ENCODE peak calls at places on chromosomes 2 and 18, in four cellular contexts. M is HL-60, Q is testis, E is HCT116. F is an unnamed sample.

GRCh38 chr2:127293758-127294562 is at the start of gene ERCC3:
- DNase-seq in M (peak; percentile 78), Q (peak; percentile 91), E (peak; percentile 49), F (peak; percentile 93)

GRCh38 chr18:32138332-32138731 is 46.7 kb downstream of the RNF138 start:
- DNase-seq in M (no peak), Q (no peak), E (no peak), F (no peak)

GRCh38 chr18:59742325-59743111 is 45.3 kb upstream of the CCBE1 start:
- DNase-seq in M (no peak), Q (no peak), E (no peak), F (peak; percentile 97)

GRCh38 chr2:68837861-68838341 is 33.3 kb downstream of the BMP10 start:
- DNase-seq in M (no peak), Q (no peak), E (no peak), F (no peak)

GRCh38 chr2:197134206-197134605 is 176.4 kb downstream of the ANKRD44 start:
- DNase-seq in M (no peak), Q (no peak), E (no peak), F (no peak)

GRCh38 chr2:45008296-45009129 is 739 bp downstream of the SIX2 start:
- DNase-seq in M (peak; percentile 23), Q (no peak), E (no peak), F (peak; percentile 31)

GRCh38 chr18:68623342-68623741 is 91.6 kb downstream of the TMX3 start:
- DNase-seq in M (peak; percentile 49), Q (peak; percentile 65), E (peak; percentile 16), F (peak; percentile 68)

GRCh38 chr18:61554117-61554776 is 221.0 kb downstream of the CDH20 start:
- DNase-seq in M (no peak), Q (peak; percentile 81), E (no peak), F (peak; percentile 33)

GRCh38 chr18:59612461-59612860 is 84.8 kb downstream of the CCBE1 start:
- DNase-seq in M (no peak), Q (peak; percentile 35), E (no peak), F (no peak)

GRCh38 chr2:232843860-232844259 is 26.2 kb upstream of the SNORC start:
- DNase-seq in M (peak; percentile 2), Q (peak; percentile 72), E (no peak), F (no peak)

GRCh38 chr2:232842689-232843088 is 27.4 kb upstream of the SNORC start:
- DNase-seq in M (peak; percentile 43), Q (no peak), E (no peak), F (peak; percentile 51)

GRCh38 chr2:232836934-232837333 is 33.1 kb upstream of the SNORC start:
- DNase-seq in M (no peak), Q (no peak), E (no peak), F (no peak)

GRCh38 chr2:232838406-232838874 is 31.6 kb upstream of the SNORC start:
- DNase-seq in M (peak; percentile 81), Q (no peak), E (no peak), F (no peak)

GRCh38 chr2:232839680-232840079 is 30.4 kb upstream of the SNORC start:
- DNase-seq in M (peak; percentile 95), Q (no peak), E (no peak), F (peak; percentile 10)
- H3K27ac ChIP-seq in M (peak overlapping the region; percentile 74), Q (no peak overlapping the region), E (no peak overlapping the region), F (no peak overlapping the region)

GRCh38 chr18:52340466-52341378 is 725 bp downstream of the DCC start:
- DNase-seq in M (no peak), Q (no peak), E (no peak), F (no peak)
- H3K4me3 ChIP-seq in M (no peak overlapping the region), Q (peak overlapping the region; percentile 20), E (no peak overlapping the region), F (peak overlapping the region; percentile 30)

GRCh38 chr2:157876066-157876770 is at the start of gene ACVR1:
- DNase-seq in M (peak; percentile 65), Q (peak; percentile 98), E (peak; percentile 90), F (peak; percentile 97)
- TF ChIP-seq CTCF in M (no peak), Q (no peak), E (no peak), F (peak; percentile 20)

DNA sequence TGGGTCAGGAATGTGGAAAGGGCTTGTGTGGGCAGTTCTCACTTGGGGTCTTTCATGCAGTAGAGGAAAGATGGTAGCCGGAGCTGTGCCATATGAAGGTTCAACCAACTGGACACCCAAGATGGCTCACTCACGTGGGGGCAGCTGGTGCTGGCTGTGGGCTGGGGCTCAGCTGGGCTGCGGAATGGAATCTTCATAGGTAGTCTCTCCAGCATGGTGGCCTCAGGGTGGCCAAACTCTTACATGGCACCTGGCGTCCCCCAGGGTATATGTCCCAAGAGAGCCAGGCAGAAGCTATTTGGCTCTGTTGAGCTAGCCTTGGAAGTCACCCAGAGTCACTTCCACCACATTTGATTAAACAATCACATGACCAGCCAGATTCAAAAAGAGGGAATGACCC is 163.1 kb upstream of the KLHL29 start:
- DNase-seq in M (no peak), Q (no peak), E (no peak), F (no peak)
- H3K27ac ChIP-seq in M (no peak overlapping the region), Q (no peak overlapping the region), E (no peak overlapping the region), F (no peak overlapping the region)

GRCh38 chr2:230908595-230909191 is 16.3 kb downstream of the GPR55 start:
- DNase-seq in M (peak; percentile 51), Q (no peak), E (peak; percentile 70), F (peak; percentile 67)

GRCh38 chr2:230907361-230908093 is 17.5 kb downstream of the GPR55 start:
- DNase-seq in M (no peak), Q (no peak), E (no peak), F (no peak)

GRCh38 chr2:230906471-230907230 is 18.4 kb downstream of the GPR55 start:
- DNase-seq in M (no peak), Q (no peak), E (no peak), F (peak; percentile 28)

GRCh38 chr2:230909841-230910545 is 15.0 kb downstream of the GPR55 start:
- DNase-seq in M (no peak), Q (no peak), E (no peak), F (no peak)

GRCh38 chr2:230908094-230908594 is 16.9 kb downstream of the GPR55 start:
- DNase-seq in M (no peak), Q (no peak), E (no peak), F (peak; percentile 21)
- H3K4me3 ChIP-seq in M (no peak overlapping the region), Q (no peak overlapping the region), E (peak overlapping the region; percentile 39), F (no peak overlapping the region)

GRCh38 chr2:161571051-161571429 is 53.2 kb upstream of the SLC4A10 start:
- DNase-seq in M (no peak), Q (no peak), E (no peak), F (no peak)

GRCh38 chr2:161569401-161569800 is 54.8 kb upstream of the SLC4A10 start:
- DNase-seq in M (no peak), Q (no peak), E (no peak), F (no peak)

GRCh38 chr2:161576421-161576820 is 47.8 kb upstream of the SLC4A10 start:
- DNase-seq in M (peak; percentile 33), Q (no peak), E (peak; percentile 24), F (no peak)

GRCh38 chr2:161564906-161565305 is 59.3 kb upstream of the SLC4A10 start:
- DNase-seq in M (no peak), Q (no peak), E (no peak), F (no peak)

DNA sequence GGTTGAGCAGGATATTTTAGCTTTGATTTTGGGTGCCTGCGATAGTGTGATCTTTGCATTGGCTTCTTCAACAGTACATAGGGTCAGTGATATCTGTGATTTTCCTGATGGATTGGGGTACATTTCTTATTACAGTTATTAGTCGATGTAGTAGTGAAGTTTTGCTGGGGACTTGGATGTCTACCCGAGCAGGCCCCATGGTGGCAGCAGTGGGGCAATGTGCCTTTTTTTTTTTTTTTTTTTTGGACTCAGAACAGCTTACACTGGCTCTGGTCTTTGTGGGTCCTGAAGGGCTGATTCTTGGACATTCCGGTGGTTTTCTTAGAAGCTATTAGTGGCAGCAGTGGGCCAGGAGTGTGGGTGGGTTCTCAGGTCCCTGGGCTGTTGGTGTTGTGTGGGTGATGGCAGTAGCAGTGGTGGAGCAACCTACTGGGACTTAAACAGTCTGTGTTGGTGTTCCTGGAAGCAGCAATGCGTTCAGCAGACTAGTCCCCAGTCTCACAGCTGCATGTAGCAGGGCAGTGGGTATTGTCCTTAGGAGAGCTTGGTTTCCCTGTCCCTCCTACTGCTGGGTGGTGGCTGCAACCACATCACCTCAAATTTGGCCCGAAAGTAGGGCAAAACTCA is 53.7 kb upstream of the SLC4A10 start:
- DNase-seq in M (no peak), Q (no peak), E (no peak), F (no peak)
- TF ChIP-seq CTCF in M (no peak), Q (no peak), E (peak; percentile 14), F (no peak)

DNA sequence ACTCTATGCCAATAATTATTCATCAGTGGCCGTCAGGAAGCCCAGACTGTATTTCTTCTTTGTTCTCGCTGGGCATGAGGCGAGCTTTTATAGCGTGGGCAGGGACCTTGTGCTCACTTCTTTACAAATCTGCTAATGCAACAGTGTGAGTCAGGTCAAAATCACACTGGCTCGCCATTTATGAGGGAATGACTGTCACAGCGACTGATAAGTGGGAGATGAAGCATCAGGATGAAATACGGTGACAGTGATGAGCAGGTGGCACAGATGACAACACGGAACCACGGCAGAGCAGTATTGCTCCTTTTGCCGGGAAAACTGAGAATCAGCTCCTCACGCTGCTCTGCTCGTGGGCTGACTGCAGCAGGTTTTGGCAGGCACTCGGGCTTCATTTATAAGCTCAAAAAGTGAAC is 20.5 kb downstream of the TYMS start:
- DNase-seq in M (no peak), Q (no peak), E (no peak), F (no peak)
- H3K27ac ChIP-seq in M (no peak overlapping the region), Q (no peak overlapping the region), E (no peak overlapping the region), F (no peak overlapping the region)

GRCh38 chr2:108215794-108216211 is 24.0 kb upstream of the SULT1C3 start:
- DNase-seq in M (peak; percentile 35), Q (no peak), E (peak; percentile 35), F (peak; percentile 4)
- H3K4me3 ChIP-seq in M (no peak overlapping the region), Q (no peak overlapping the region), E (peak overlapping the region; percentile 33), F (no peak overlapping the region)

GRCh38 chr2:130376433-130377293 is 20.8 kb downstream of the PTPN18 start:
- DNase-seq in M (no peak), Q (no peak), E (no peak), F (no peak)
- TF ChIP-seq CTCF in M (no peak), Q (no peak), E (no peak), F (peak; percentile 18)

DNA sequence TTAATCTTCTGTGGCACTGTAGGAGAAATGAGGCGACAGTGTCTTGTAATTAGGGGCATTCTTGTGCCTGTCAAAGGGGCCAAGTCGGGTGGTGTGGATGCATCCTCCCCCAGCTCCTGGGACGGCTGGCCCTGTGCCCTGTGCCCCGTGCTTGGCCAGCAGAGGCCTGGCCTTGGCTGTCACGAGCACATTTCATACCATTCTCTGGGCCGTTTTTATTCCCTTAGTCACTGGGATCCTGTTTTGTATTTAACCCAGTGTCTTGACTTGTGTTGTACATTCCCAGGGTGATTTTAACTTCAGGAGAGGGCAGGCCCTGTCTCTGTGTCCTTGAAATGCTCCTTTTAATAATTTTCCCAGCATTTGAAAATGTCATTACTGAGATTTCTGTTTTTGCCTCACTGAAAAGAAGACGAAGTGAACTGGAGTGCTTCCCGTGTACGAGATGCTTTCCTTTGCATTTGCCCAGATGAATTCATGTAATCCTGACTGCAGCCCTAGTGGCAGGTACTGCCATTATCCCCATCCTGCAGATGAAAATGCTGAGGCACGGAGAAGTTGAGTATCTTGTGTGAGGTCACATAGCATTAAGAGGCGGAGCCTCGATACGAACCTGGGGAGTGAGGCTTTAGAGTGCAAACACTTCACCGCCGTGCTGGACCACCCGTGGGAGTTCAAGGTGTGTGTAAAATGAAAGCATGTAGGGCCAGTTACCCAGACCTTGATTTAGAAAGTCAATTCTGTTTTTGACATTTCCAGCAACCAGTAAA is 57.0 kb downstream of the SH3RF3 start:
- DNase-seq in M (no peak), Q (peak; percentile 49), E (no peak), F (peak; percentile 50)
- H3K27ac ChIP-seq in M (no peak overlapping the region), Q (no peak overlapping the region), E (no peak overlapping the region), F (no peak overlapping the region)

F was measured in cardiac muscle cell.